ENCODE peak calls at places on chromosomes 4 and X, in seven cellular contexts. X is IMR-90, Z is A549, S is HepG2, I is GM12878, R is H1, Y is K562. W is an unnamed sample.

GRCh38 chr4:39587881-39588280 is 50.8 kb downstream of the SMIM14 start:
- DNase-seq in X (peak; percentile 90), Z (no peak), S (no peak), I (no peak), R (peak; percentile 26), Y (no peak), W (no peak)

GRCh38 chr4:123102897-123103489 is 180.6 kb upstream of the NUDT6 start:
- DNase-seq in X (peak; percentile 69), Z (peak; percentile 10), S (peak; percentile 49), I (no peak), R (no peak), Y (peak; percentile 44), W (peak; percentile 55)

GRCh38 chrX:45767021-45767491 is 566.4 kb upstream of the DIPK2B start:
- DNase-seq in X (peak; percentile 43), Z (no peak), S (no peak), I (no peak), R (no peak), Y (no peak), W (no peak)

GRCh38 chr4:69764311-69764710 is 3.9 kb upstream of the SULT1B1 start:
- DNase-seq in X (no peak), Z (no peak), S (no peak), I (no peak), R (no peak), Y (no peak), W (no peak)

GRCh38 chr4:151331276-151332042 is 6.1 kb upstream of the SH3D19 start:
- DNase-seq in X (peak; percentile 16), Z (no peak), S (peak; percentile 20), I (no peak), R (no peak), Y (no peak), W (no peak)

GRCh38 chr4:16714191-16714590 is 184.3 kb downstream of the LDB2 start:
- DNase-seq in X (no peak), Z (no peak), S (no peak), I (no peak), R (no peak), Y (no peak), W (no peak)

GRCh38 chr4:5165419-5166369 is 114.4 kb downstream of the STK32B start:
- DNase-seq in X (peak; percentile 64), Z (no peak), S (no peak), I (no peak), R (peak; percentile 38), Y (no peak), W (no peak)

GRCh38 chrX:150697641-150698040 is 4.4 kb downstream of the MTMR1 start:
- DNase-seq in X (no peak), Z (no peak), S (no peak), I (no peak), R (no peak), Y (no peak), W (no peak)

GRCh38 chr4:146960634-146961033 is 15.0 kb upstream of the TTC29 start:
- DNase-seq in X (no peak), Z (no peak), S (no peak), I (no peak), R (no peak), Y (no peak), W (no peak)

GRCh38 chr4:141022221-141022760 is 111.0 kb downstream of the RNF150 start:
- DNase-seq in X (no peak), Z (no peak), S (no peak), I (no peak), R (no peak), Y (no peak), W (no peak)

GRCh38 chr4:5635826-5636196 is 72.5 kb downstream of the EVC2 start:
- DNase-seq in X (peak; percentile 87), Z (no peak), S (no peak), I (no peak), R (no peak), Y (no peak), W (no peak)

GRCh38 chrX:154541896-154542722 is 4.5 kb downstream of the G6PD start:
- DNase-seq in X (peak; percentile 94), Z (peak; percentile 77), S (peak; percentile 94), I (no peak), R (no peak), Y (peak; percentile 92), W (no peak)

GRCh38 chrX:13489451-13489850 is 80.0 kb upstream of the EGFL6 start:
- DNase-seq in X (peak; percentile 38), Z (no peak), S (no peak), I (no peak), R (no peak), Y (no peak), W (no peak)

GRCh38 chr4:84660606-84661005 is 77.7 kb downstream of the CDS1 start:
- DNase-seq in X (no peak), Z (no peak), S (peak; percentile 41), I (no peak), R (no peak), Y (no peak), W (no peak)

GRCh38 chr4:139663561-139664138 is 2.0 kb upstream of the MGST2 start:
- DNase-seq in X (no peak), Z (no peak), S (no peak), I (no peak), R (no peak), Y (no peak), W (no peak)

GRCh38 chrX:78619829-78620228 is 39.3 kb downstream of the RTL3 start:
- DNase-seq in X (no peak), Z (no peak), S (no peak), I (no peak), R (no peak), Y (no peak), W (no peak)

GRCh38 chrX:107751127-107751526 is 24.5 kb downstream of the TSC22D3 start:
- DNase-seq in X (no peak), Z (no peak), S (no peak), I (no peak), R (no peak), Y (no peak), W (no peak)

DNA sequence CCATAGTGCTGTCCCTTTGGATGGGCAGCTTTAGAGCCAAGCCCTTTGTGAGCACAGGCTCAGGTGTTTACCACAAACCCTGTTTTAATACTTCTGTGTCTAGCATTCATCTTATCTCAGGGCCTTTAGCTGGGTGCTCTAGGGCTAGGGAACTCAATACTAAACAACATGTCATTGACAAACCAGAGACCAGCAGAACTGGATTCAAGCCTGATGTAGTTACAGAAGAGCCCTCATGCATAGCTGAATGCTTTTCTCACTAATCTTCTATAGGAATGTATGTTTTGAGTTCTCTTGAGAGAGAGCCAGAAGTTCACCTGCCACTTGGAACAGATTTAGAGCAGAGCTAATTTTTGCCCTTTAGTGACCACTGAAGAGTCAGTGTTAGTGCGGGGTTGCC is 142.6 kb downstream of the DCK start:
- DNase-seq in X (no peak), Z (no peak), S (no peak), I (no peak), R (no peak), Y (no peak), W (no peak)
- TF ChIP-seq RFX5 in X (no peak), Z (no peak), S (no peak), I (no peak), R (no peak), Y (no peak), W (no peak)

GRCh38 chr4:26885912-26886274 is 25.3 kb downstream of the STIM2 start:
- DNase-seq in X (no peak), Z (no peak), S (no peak), I (peak; percentile 65), R (no peak), Y (no peak), W (no peak)
- TF ChIP-seq RFX5 in X (no peak), Z (no peak), S (no peak), I (no peak), R (no peak), Y (no peak), W (no peak)

GRCh38 chr4:94486372-94486801 is 34.6 kb downstream of the PDLIM5 start:
- DNase-seq in X (peak; percentile 20), Z (no peak), S (no peak), I (no peak), R (no peak), Y (no peak), W (no peak)
- TF ChIP-seq RFX5 in X (no peak), Z (no peak), S (no peak), I (no peak), R (no peak), Y (no peak), W (no peak)

GRCh38 chr4:79284893-79285292 is 41.0 kb downstream of the NAA11 start:
- DNase-seq in X (no peak), Z (no peak), S (no peak), I (no peak), R (no peak), Y (no peak), W (no peak)

GRCh38 chr4:79281577-79282359 is 44.1 kb downstream of the NAA11 start:
- DNase-seq in X (no peak), Z (no peak), S (no peak), I (no peak), R (no peak), Y (no peak), W (peak; percentile 12)
- TF ChIP-seq RFX5 in X (no peak), Z (no peak), S (no peak), I (no peak), R (no peak), Y (no peak), W (no peak)

GRCh38 chrX:48590203-48591103 is 6.8 kb upstream of the WDR13 start:
- DNase-seq in X (no peak), Z (no peak), S (peak; percentile 18), I (no peak), R (no peak), Y (no peak), W (no peak)

GRCh38 chrX:48584698-48585097 is 10.4 kb downstream of the RBM3 start:
- DNase-seq in X (no peak), Z (no peak), S (no peak), I (no peak), R (no peak), Y (no peak), W (no peak)

GRCh38 chrX:48592971-48593370 is 4.3 kb upstream of the WDR13 start:
- DNase-seq in X (no peak), Z (no peak), S (no peak), I (no peak), R (no peak), Y (no peak), W (no peak)

GRCh38 chrX:48589482-48590162 is 7.7 kb upstream of the WDR13 start:
- DNase-seq in X (no peak), Z (no peak), S (no peak), I (no peak), R (no peak), Y (no peak), W (no peak)
- TF ChIP-seq RFX5 in X (no peak), Z (no peak), S (no peak), I (no peak), R (no peak), Y (no peak), W (no peak)

DNA sequence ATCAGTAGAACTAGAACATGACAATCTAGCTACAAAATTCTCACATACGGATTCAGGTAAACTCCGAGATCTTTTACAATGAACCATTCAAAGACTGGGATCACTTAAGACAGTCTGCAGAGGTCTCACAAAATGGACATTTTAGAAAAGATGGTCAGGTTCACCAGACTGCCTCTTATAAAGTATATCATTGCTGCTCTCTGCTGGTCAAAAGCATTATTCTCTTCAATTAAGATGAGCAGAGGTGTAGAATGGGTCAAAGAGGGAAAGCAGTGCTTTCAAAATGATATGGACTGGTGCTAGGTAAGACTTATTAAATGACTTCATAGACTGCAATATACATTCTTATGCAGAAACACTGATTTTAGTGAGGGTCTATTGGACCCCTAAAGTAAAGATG is 434.7 kb downstream of the PACRGL start:
- DNase-seq in X (no peak), Z (no peak), S (no peak), I (no peak), R (no peak), Y (no peak), W (peak; percentile 38)
- TF ChIP-seq RFX5 in X (no peak), Z (no peak), S (no peak), I (no peak), R (no peak), Y (no peak), W (no peak)

GRCh38 chrX:20585782-20586181 is 319.1 kb upstream of the RPS6KA3 start:
- DNase-seq in X (no peak), Z (no peak), S (no peak), I (no peak), R (no peak), Y (no peak), W (no peak)
- TF ChIP-seq RFX5 in X (no peak), Z (no peak), S (no peak), I (no peak), R (no peak), Y (no peak), W (no peak)

W was measured in SK-N-SH.